ENCODE peak calls at places on chromosomes 13 and 19, in eight cellular contexts. D, F, V, N, Q, K, G and H are unnamed samples.

GRCh38 chr13:91014696-91015095 is 332.8 kb upstream of the MIR17HG start:
- DNase-seq in G (no peak), V (no peak), Q (no peak), K (peak; percentile 1), D (no peak), F (no peak), N (no peak), H (no peak)

GRCh38 chr13:65677906-65678305 is 1552.2 kb downstream of the PCDH9 start:
- DNase-seq in F (no peak), Q (no peak), D (no peak), N (no peak), G (no peak), V (peak; percentile 12), K (no peak), H (no peak)

GRCh38 chr19:6047741-6048231 is 62.5 kb downstream of the RFX2 start:
- DNase-seq in F (peak; percentile 84), D (peak; percentile 80), Q (peak; percentile 36), K (peak; percentile 76), V (peak; percentile 31), N (peak; percentile 71), G (peak; percentile 80), H (peak; percentile 44)

GRCh38 chr19:49921871-49922755 is 6.9 kb upstream of the ATF5 start:
- DNase-seq in N (no peak), Q (no peak), D (peak; percentile 40), V (no peak), F (no peak), G (no peak), K (peak; percentile 86), H (no peak)

GRCh38 chr19:45785097-45785496 is 2.8 kb upstream of the DMPK start:
- DNase-seq in K (no peak), F (no peak), N (no peak), Q (no peak), V (no peak), D (no peak), G (no peak), H (no peak)

GRCh38 chr19:47203254-47203653 is 27.7 kb downstream of the BBC3 start:
- DNase-seq in Q (no peak), D (no peak), G (no peak), K (no peak), F (no peak), V (no peak), N (no peak), H (no peak)

GRCh38 chr13:110113284-110113764 is 193.6 kb downstream of the COL4A1 start:
- DNase-seq in Q (no peak), N (no peak), K (peak; percentile 91), G (no peak), D (peak; percentile 73), V (no peak), F (no peak), H (no peak)

GRCh38 chr13:102555914-102556553 is 40.8 kb upstream of the TPP2 start:
- DNase-seq in N (peak; percentile 30), K (peak; percentile 63), Q (peak; percentile 14), F (peak; percentile 47), V (peak; percentile 21), D (peak; percentile 56), G (peak; percentile 39), H (peak; percentile 65)

GRCh38 chr13:30805603-30806011 is 70.3 kb downstream of the ALOX5AP start:
- DNase-seq in V (peak; percentile 68), F (peak; percentile 32), N (no peak), G (no peak), Q (no peak), D (no peak), K (no peak), H (no peak)

GRCh38 chr13:111532111-111532510 is 211.7 kb downstream of the TEX29 start:
- DNase-seq in V (no peak), K (no peak), Q (no peak), N (no peak), G (no peak), F (no peak), D (no peak), H (no peak)

GRCh38 chr13:43305416-43305815 is 282.0 kb downstream of the DNAJC15 start:
- DNase-seq in D (peak; percentile 56), Q (no peak), V (no peak), F (no peak), N (no peak), G (no peak), K (peak; percentile 55), H (no peak)

GRCh38 chr19:50190439-50190891 is 13.0 kb upstream of the MYH14 start:
- DNase-seq in N (no peak), Q (no peak), F (no peak), K (no peak), D (no peak), G (no peak), V (no peak), H (no peak)

GRCh38 chr19:35154535-35155406 is at the start of gene FXYD5:
- DNase-seq in N (peak; percentile 86), D (peak; percentile 70), V (no peak), G (peak; percentile 72), F (peak; percentile 60), K (peak; percentile 96), Q (peak; percentile 69), H (peak; percentile 51)

GRCh38 chr13:111908981-111909380 is 158.0 kb upstream of the SOX1 start:
- DNase-seq in G (no peak), V (no peak), N (no peak), Q (no peak), K (no peak), F (no peak), D (no peak), H (no peak)

GRCh38 chr13:21124853-21125252 is 51.5 kb downstream of the SKA3 start:
- DNase-seq in V (no peak), G (peak; percentile 63), K (peak; percentile 13), F (peak; percentile 67), N (peak; percentile 69), Q (no peak), D (peak; percentile 78), H (no peak)

GRCh38 chr19:48660854-48661731 is 11.7 kb downstream of the NTN5 start:
- DNase-seq in Q (peak; percentile 99), D (peak; percentile 79), G (peak; percentile 73), K (peak; percentile 84), F (peak; percentile 88), N (peak; percentile 71), V (peak; percentile 95), H (peak; percentile 93)

GRCh38 chr19:42178791-42179500 is 38.5 kb downstream of the DEDD2 start:
- DNase-seq in F (peak; percentile 74), Q (peak; percentile 56), N (no peak), G (no peak), V (no peak), D (no peak), K (no peak), H (no peak)

GRCh38 chr13:77544365-77544764 is 8.9 kb downstream of the SCEL start:
- DNase-seq in F (peak; percentile 16), Q (no peak), K (peak; percentile 17), D (peak; percentile 66), G (no peak), V (no peak), N (peak; percentile 15), H (no peak)

GRCh38 chr13:54536112-54536511 is 1507.5 kb downstream of the OLFM4 start:
- DNase-seq in K (no peak), F (peak; percentile 1), V (no peak), D (peak; percentile 2), G (peak; percentile 39), Q (no peak), N (peak; percentile 31), H (no peak)

GRCh38 chr19:28541029-28541428 is 671.9 kb downstream of the UQCRFS1 start:
- DNase-seq in N (no peak), V (no peak), Q (no peak), F (no peak), K (no peak), D (no peak), G (no peak), H (no peak)

GRCh38 chr19:55536366-55536765 is 567 bp downstream of the SBK2 start:
- DNase-seq in Q (no peak), N (no peak), K (no peak), D (no peak), V (no peak), G (no peak), F (no peak), H (no peak)

GRCh38 chr19:2982983-2983350 is 5.6 kb downstream of the TLE6 start:
- DNase-seq in V (no peak), N (peak; percentile 86), D (peak; percentile 6), Q (no peak), G (peak; percentile 42), K (peak; percentile 86), F (peak; percentile 92), H (no peak)

GRCh38 chr19:32308436-32309077 is 36.9 kb upstream of the ZNF507 start:
- DNase-seq in Q (no peak), N (no peak), V (no peak), F (no peak), D (no peak), G (no peak), K (no peak), H (no peak)
- H2AFZ ChIP-seq in Q (no peak overlapping the region), N (no peak overlapping the region), V (no peak overlapping the region), F (no peak overlapping the region), D (no peak overlapping the region), G (peak overlapping the region; percentile 18), K (no peak overlapping the region), H (no peak overlapping the region)

GRCh38 chr19:58572818-58573657 is at the start of gene MZF1:
- DNase-seq in K (peak; percentile 100), N (peak; percentile 100), Q (peak; percentile 100), F (peak; percentile 94), G (peak; percentile 100), D (peak; percentile 100), V (peak; percentile 100), H (peak; percentile 100)
- TF ChIP-seq EZH2phosphoT487 in K (no peak), N (no peak), Q (no peak), F (no peak), G (no peak), D (no peak), V (no peak), H (no peak)

GRCh38 chr13:73177911-73178565 is 119.2 kb downstream of the KLF5 start:
- DNase-seq in Q (no peak), N (no peak), D (no peak), V (no peak), K (no peak), F (no peak), G (no peak), H (no peak)

GRCh38 chr13:73174521-73175010 is 115.8 kb downstream of the KLF5 start:
- DNase-seq in D (no peak), Q (no peak), G (no peak), N (no peak), K (no peak), V (no peak), F (no peak), H (no peak)

GRCh38 chr13:73177017-73177416 is 118.2 kb downstream of the KLF5 start:
- DNase-seq in V (no peak), G (no peak), N (no peak), Q (no peak), D (no peak), F (no peak), K (no peak), H (no peak)

DNA sequence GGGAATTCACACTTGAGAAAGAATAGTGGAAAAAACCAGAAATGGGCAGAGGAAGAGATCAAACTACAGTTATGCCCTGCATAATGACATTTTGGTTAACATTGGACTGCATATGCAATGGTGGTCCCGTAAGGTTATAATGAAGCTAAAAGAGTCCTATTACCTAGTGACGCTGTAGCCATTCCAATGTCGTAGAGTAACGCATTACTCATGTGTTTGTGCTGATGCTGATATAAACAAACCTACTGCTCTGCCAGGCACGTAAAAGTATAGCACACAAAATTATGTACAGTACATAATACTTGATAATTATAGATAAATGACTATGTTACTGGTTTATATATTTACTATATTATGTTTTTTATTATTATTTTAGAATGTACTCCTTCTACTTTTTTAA is 121.1 kb downstream of the KLF5 start:
- DNase-seq in D (peak; percentile 59), K (no peak), Q (no peak), G (no peak), N (no peak), V (no peak), F (no peak), H (no peak)
- H3K9me3 ChIP-seq in D (no peaks in the 10 kb centered on the region), K (no peaks in the 10 kb centered on the region), Q (no peaks in the 10 kb centered on the region), G (no peaks in the 10 kb centered on the region), N (no peaks in the 10 kb centered on the region), V (no peaks in the 10 kb centered on the region), F (no peaks in the 10 kb centered on the region), H (no peaks in the 10 kb centered on the region)

GRCh38 chr19:4007836-4008539 is 452 bp downstream of the PIAS4 start:
- DNase-seq in N (peak; percentile 63), V (no peak), D (no peak), K (peak; percentile 59), F (peak; percentile 63), Q (peak; percentile 30), G (peak; percentile 66), H (peak; percentile 29)
- H2AFZ ChIP-seq in N (peak overlapping the region; percentile 60), V (no peak overlapping the region), D (peak overlapping the region; percentile 26), K (no peak overlapping the region), F (no peak overlapping the region), Q (no peak overlapping the region), G (no peak overlapping the region), H (peak overlapping the region; percentile 52)